ENCODE peak calls at places on chromosome 19, in four cellular contexts. One of them, this sample, is unnamed.

GRCh38 chr19:49058592-49058991 is 1.0 kb upstream of the CGB7 start:
- DNase-seq in Panc1: no peak
- DNase-seq in HepG2: no peak
- DNase-seq in K562: peak
- DNase-seq in this sample: no peak

GRCh38 chr19:48635263-48635965 is 1.8 kb downstream of the DBP start:
- DNase-seq in Panc1: no peak
- DNase-seq in HepG2: no peak
- DNase-seq in K562: peak
- DNase-seq in this sample: no peak

GRCh38 chr19:39248806-39249205 is at the start of gene IFNL4:
- DNase-seq in Panc1: no peak
- DNase-seq in HepG2: no peak
- DNase-seq in K562: no peak
- DNase-seq in this sample: no peak

GRCh38 chr19:58558066-58558622 is at the start of gene UBE2M:
- DNase-seq in Panc1: no peak
- DNase-seq in HepG2: no peak
- DNase-seq in K562: peak
- DNase-seq in this sample: no peak

GRCh38 chr19:10670187-10670586 is 16.0 kb downstream of the ILF3 start:
- DNase-seq in Panc1: no peak
- DNase-seq in HepG2: no peak
- DNase-seq in K562: no peak
- DNase-seq in this sample: no peak

GRCh38 chr19:49340865-49341718 is 5.9 kb downstream of the CD37 start:
- DNase-seq in Panc1: no peak
- DNase-seq in HepG2: no peak
- DNase-seq in K562: no peak
- DNase-seq in this sample: no peak

GRCh38 chr19:49231804-49232203 is 74.2 kb downstream of the TRPM4 start:
- DNase-seq in Panc1: no peak
- DNase-seq in HepG2: no peak
- DNase-seq in K562: no peak
- DNase-seq in this sample: no peak

GRCh38 chr19:43574424-43575155 is 737 bp downstream of the XRCC1 start:
- DNase-seq in Panc1: no peak
- DNase-seq in HepG2: no peak
- DNase-seq in K562: no peak
- DNase-seq in this sample: no peak

GRCh38 chr19:48506138-48506733 is 5.4 kb downstream of the LMTK3 start:
- DNase-seq in Panc1: no peak
- DNase-seq in HepG2: peak
- DNase-seq in K562: peak
- DNase-seq in this sample: no peak

GRCh38 chr19:18763674-18764590 is 27.2 kb downstream of the COMP start:
- DNase-seq in Panc1: no peak
- DNase-seq in HepG2: no peak
- DNase-seq in K562: peak
- DNase-seq in this sample: no peak

GRCh38 chr19:35031072-35031881 is 1.0 kb downstream of the SCN1B start:
- DNase-seq in Panc1: no peak
- DNase-seq in HepG2: no peak
- DNase-seq in K562: peak
- DNase-seq in this sample: no peak

GRCh38 chr19:48896191-48896720 is 2.3 kb downstream of the TULP2 start:
- DNase-seq in Panc1: no peak
- DNase-seq in HepG2: no peak
- DNase-seq in K562: peak
- DNase-seq in this sample: no peak

GRCh38 chr19:10091370-10091687 is 5.2 kb downstream of the SHFL start:
- DNase-seq in Panc1: no peak
- DNase-seq in HepG2: no peak
- DNase-seq in K562: no peak
- DNase-seq in this sample: no peak

GRCh38 chr19:33668968-33669367 is 47.2 kb downstream of the CHST8 start:
- DNase-seq in Panc1: no peak
- DNase-seq in HepG2: peak
- DNase-seq in K562: no peak
- DNase-seq in this sample: no peak

GRCh38 chr19:41510484-41510883 is 65.5 kb upstream of the CEACAM21 start:
- DNase-seq in Panc1: no peak
- DNase-seq in HepG2: no peak
- DNase-seq in K562: no peak
- DNase-seq in this sample: no peak
- TF ChIP-seq TCF7L2 in Panc1: no peak
- TF ChIP-seq TCF7L2 in HepG2: no peak
- TF ChIP-seq TCF7L2 in K562: no peak
- TF ChIP-seq TCF7L2 in this sample: no peak

DNA sequence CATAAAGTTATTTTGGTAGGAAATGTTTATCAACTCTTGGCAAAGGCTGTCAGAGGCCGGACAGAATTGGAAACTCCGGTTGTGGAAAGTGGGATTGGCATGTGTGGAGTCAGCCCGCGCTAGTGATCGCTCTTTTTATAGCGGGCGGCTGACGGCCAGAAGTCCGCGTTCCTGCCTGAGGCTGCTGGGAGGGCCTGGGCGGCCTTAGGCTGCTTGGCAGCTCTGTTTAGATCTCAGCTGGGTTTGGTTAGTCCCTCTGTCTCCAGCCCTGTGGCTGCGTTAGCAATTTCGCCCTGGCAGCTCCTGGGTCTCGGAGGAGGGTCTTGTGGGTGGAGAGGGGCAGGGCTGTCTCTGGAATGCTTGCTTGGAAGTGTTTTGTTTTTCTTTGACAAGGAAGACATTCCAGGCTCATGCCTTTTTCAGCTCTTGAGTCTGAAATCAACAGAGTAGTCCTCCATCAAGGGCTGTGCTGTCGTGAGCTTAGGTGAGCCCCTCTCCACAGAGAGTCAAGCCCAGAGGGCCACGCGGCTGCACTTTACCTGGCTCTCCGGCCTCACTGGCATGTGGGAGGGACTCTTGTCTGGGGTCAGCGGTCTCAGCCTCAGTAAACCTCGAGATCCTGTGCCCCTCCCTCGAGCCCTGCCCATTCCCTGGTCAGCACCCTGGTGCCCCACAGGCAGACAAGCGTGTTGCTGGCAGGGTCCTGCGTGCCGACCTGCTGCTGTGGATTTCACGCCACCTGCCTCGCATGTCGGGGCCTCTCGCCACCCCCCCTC is 22.5 kb downstream of the DOT1L start:
- DNase-seq in Panc1: no peak
- DNase-seq in HepG2: no peak
- DNase-seq in K562: no peak
- DNase-seq in this sample: no peak
- TF ChIP-seq TCF7L2 in Panc1: no peak
- TF ChIP-seq TCF7L2 in HepG2: no peak
- TF ChIP-seq TCF7L2 in K562: no peak
- TF ChIP-seq TCF7L2 in this sample: no peak

DNA sequence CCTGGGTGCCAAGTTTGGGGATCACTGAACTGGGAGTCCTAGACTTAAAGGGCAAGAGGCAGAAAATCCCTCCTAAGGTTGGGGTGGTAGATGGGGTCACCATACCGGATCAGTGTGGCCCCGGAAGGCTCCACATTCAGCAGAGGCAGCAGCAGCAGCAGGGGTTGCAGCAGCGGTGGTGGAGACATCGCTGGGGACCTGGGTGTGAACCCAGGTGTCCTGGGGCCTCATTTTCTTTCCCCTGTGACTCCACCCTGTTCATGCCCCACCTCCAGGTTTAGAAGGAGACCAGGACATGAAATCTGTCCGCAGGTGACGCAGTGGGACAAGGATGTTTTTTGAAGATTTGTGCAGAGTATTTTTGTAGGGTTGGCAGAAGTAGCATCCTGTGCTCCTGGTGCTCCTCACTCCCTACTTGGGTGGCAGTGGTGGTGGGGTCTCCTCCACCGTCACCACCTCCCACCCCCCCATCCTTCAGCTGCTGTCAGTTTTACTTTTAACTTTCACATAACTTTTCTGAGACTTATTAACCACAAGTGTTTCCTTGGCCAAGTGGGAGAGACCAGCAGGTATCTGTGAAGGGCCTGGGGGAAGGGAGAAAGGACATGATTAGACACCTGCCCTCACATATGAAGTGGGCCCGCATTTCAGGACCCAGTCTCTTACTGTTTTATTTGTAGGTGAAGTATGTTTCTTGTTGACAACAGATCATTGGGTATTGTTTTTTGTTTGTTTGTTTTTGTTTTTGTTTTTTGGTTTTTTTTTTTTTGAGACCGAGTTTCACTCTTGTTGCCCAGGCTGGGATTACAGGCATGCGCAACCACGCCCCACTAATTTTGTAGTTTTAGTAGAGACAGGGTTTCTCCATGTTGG is at the start of gene NAPSA:
- DNase-seq in Panc1: no peak
- DNase-seq in HepG2: no peak
- DNase-seq in K562: no peak
- DNase-seq in this sample: no peak
- TF ChIP-seq TCF7L2 in Panc1: no peak
- TF ChIP-seq TCF7L2 in HepG2: no peak
- TF ChIP-seq TCF7L2 in K562: no peak
- TF ChIP-seq TCF7L2 in this sample: no peak

DNA sequence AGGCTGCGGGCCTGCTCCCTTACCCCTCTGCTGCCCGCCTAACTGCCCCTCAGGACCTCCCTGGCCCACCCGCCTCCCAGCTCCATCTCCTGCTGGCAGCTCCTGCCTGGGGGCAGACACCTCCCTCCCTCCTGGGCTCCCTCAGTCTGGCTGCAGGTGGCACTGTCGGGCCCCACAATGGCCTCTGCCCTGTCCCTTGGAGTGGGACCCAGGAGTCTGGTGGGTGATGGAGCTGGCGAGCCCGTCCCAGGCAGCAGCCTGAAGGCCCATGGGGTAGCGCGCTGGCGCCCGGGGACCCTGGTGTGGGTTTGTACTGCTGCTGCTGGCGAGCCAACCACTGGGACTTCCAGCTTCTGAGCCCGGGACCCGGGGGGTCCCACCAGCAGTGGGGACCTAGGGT is 83.6 kb downstream of the KDM4B start:
- DNase-seq in Panc1: no peak
- DNase-seq in HepG2: no peak
- DNase-seq in K562: no peak
- DNase-seq in this sample: no peak
- TF ChIP-seq TCF7L2 in Panc1: no peak
- TF ChIP-seq TCF7L2 in HepG2: no peak
- TF ChIP-seq TCF7L2 in K562: no peak
- TF ChIP-seq TCF7L2 in this sample: no peak

DNA sequence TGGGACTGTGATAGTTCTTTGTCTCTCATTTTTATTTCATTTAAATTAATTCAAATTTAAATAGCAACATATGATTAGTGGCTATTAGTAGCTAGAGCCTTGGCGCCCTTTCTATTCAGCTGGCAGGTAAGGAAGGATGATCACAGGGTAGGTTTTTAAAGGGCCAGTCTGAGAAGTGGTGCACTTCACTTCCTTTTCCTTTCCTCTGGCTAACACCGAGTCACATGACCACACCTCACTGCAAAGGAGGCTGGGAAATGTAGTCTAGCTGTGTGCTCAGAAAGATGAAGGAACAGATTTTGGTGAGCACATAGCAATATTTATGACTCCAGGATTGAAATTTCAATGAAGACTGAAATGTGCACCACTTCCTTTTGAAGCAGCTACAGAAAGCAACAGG is 128.7 kb downstream of the TSHZ3 start:
- DNase-seq in Panc1: no peak
- DNase-seq in HepG2: no peak
- DNase-seq in K562: peak
- DNase-seq in this sample: no peak
- TF ChIP-seq TCF7L2 in Panc1: no peak
- TF ChIP-seq TCF7L2 in HepG2: no peak
- TF ChIP-seq TCF7L2 in K562: no peak
- TF ChIP-seq TCF7L2 in this sample: no peak

DNA sequence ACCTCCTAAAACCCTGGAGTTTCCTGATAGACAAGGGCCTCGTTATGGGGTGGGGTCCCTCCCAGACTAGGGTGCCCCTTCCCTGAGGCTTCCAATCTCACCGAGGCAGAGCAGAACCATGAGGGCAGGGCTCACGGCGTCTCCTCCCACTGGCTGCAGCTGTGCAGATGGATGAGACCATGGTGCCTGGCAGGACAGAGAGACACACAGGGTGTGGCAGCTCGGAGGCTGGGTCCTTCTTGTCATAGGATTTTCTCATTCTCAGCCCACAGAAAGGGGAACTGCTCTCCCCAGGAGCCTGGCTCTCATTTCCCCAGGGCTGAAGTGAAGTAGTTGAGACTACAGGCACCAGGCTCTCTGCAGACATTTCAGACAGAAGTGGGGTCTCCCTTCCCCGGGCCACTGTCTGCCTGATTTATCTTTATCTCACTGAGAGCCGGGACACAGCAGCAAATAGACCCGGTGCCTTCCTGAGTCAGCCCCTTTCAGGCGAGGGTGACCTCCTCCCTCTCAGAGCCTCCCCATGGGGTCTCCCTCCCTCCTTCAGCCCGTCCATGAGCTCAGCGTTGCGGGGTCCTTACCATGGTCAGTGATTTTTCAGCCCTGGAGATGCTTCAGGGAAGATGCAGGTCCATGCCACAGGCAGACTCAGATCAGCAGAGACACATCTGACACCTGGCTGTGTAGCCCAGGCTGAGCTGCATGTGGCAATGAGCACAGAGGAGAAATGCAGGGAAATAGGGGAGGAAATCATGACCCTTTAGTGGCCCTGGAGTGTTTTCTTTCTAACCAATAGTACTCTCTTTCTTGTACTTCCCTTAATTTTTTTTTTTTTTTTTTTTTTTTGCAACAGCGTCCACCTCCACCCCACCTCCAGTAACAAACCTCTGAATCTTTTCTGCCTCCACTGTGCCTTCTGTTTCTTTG is at the start of gene LILRA5:
- DNase-seq in Panc1: no peak
- DNase-seq in HepG2: no peak
- DNase-seq in K562: no peak
- DNase-seq in this sample: no peak
- TF ChIP-seq TCF7L2 in Panc1: no peak
- TF ChIP-seq TCF7L2 in HepG2: no peak
- TF ChIP-seq TCF7L2 in K562: no peak
- TF ChIP-seq TCF7L2 in this sample: no peak

GRCh38 chr19:55636723-55637122 is 4.1 kb upstream of the ZNF580 start:
- DNase-seq in Panc1: no peak
- DNase-seq in HepG2: no peak
- DNase-seq in K562: no peak
- DNase-seq in this sample: no peak
- TF ChIP-seq TCF7L2 in Panc1: no peak
- TF ChIP-seq TCF7L2 in HepG2: no peak
- TF ChIP-seq TCF7L2 in K562: no peak
- TF ChIP-seq TCF7L2 in this sample: no peak

DNA sequence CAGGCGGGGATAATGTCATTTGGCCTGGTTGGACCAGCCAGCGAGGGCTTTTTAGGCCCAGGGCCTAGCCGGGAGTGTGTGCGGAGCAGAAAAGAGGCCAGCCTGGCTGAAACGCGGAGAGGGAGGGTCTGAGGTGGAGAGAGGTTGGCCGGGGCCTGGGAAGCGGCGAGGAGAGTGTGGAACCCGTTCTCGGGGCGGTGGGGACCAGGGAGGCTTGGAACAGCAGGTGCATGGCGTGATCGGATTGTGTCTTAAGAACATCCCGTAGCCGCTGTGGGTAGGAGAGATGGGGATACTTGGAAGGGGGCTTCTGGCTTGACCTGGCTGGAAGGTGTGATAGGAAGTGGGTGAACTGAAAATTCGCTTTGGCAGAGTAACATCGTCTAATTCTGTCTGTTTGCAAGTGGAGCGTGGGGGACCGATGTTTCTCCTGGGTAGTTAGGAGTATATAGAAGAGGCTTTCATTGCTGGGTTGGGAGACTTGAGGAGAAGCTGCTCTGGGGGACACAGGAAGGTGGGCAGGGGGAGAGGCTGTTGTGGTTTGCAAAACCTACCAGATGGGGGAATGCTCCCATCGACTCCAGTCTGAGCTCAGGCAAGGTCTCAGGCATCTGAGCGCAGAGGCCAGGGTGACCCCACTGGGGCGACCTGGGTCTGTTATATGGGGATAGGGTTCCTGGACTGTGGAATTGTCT is 942 bp downstream of the CERS4 start:
- DNase-seq in Panc1: no peak
- DNase-seq in HepG2: no peak
- DNase-seq in K562: no peak
- DNase-seq in this sample: no peak
- TF ChIP-seq TCF7L2 in Panc1: no peak
- TF ChIP-seq TCF7L2 in HepG2: no peak
- TF ChIP-seq TCF7L2 in K562: no peak
- TF ChIP-seq TCF7L2 in this sample: no peak

This sample was measured in HCT116.